ENCODE peak calls at places on chromosome 1, in four cellular contexts. One of them, this sample, is unnamed.

GRCh38 chr1:216216304-216216703 is 206.9 kb downstream of the USH2A start:
- DNase-seq in heart left ventricle: no peak
- DNase-seq in HFFc6: no peak
- DNase-seq in esophagus squamous epithelium: no peak
- DNase-seq in this sample: no peak

GRCh38 chr1:108961752-108962486 is 1.4 kb downstream of the CLCC1 start:
- DNase-seq in heart left ventricle: no peak
- DNase-seq in HFFc6: no peak
- DNase-seq in esophagus squamous epithelium: no peak
- DNase-seq in this sample: no peak

GRCh38 chr1:203038217-203038741 is 12.0 kb downstream of the PPFIA4 start:
- DNase-seq in heart left ventricle: peak
- DNase-seq in HFFc6: peak
- DNase-seq in esophagus squamous epithelium: no peak
- DNase-seq in this sample: no peak

GRCh38 chr1:68141079-68141800 is 90.8 kb upstream of the DIRAS3 start:
- DNase-seq in heart left ventricle: no peak
- DNase-seq in HFFc6: no peak
- DNase-seq in esophagus squamous epithelium: no peak
- DNase-seq in this sample: peak

GRCh38 chr1:35555601-35556477 is 1.4 kb downstream of the KIAA0319L start:
- DNase-seq in heart left ventricle: no peak
- DNase-seq in HFFc6: peak
- DNase-seq in esophagus squamous epithelium: no peak
- DNase-seq in this sample: no peak

GRCh38 chr1:43069481-43070050 is 102.5 kb downstream of the EBNA1BP2 start:
- DNase-seq in heart left ventricle: no peak
- DNase-seq in HFFc6: no peak
- DNase-seq in esophagus squamous epithelium: no peak
- DNase-seq in this sample: no peak

GRCh38 chr1:229058111-229058551 is 212.8 kb upstream of the RAB4A start:
- DNase-seq in heart left ventricle: no peak
- DNase-seq in HFFc6: no peak
- DNase-seq in esophagus squamous epithelium: no peak
- DNase-seq in this sample: no peak

GRCh38 chr1:197924516-197925123 is 7.4 kb downstream of the LHX9 start:
- DNase-seq in heart left ventricle: no peak
- DNase-seq in HFFc6: peak
- DNase-seq in esophagus squamous epithelium: no peak
- DNase-seq in this sample: no peak

GRCh38 chr1:110596312-110596711 is 9.8 kb downstream of the KCNA2 start:
- DNase-seq in heart left ventricle: no peak
- DNase-seq in HFFc6: no peak
- DNase-seq in esophagus squamous epithelium: no peak
- DNase-seq in this sample: no peak

GRCh38 chr1:9273177-9273576 is 19.5 kb upstream of the SPSB1 start:
- DNase-seq in heart left ventricle: no peak
- DNase-seq in HFFc6: no peak
- DNase-seq in esophagus squamous epithelium: no peak
- DNase-seq in this sample: no peak
- TF ChIP-seq CTCF in heart left ventricle: no peak
- TF ChIP-seq CTCF in HFFc6: peak
- TF ChIP-seq CTCF in esophagus squamous epithelium: no peak
- TF ChIP-seq CTCF in this sample: no peak

GRCh38 chr1:162357681-162358266 is 18.9 kb downstream of the SPATA46 start:
- DNase-seq in heart left ventricle: no peak
- DNase-seq in HFFc6: peak
- DNase-seq in esophagus squamous epithelium: no peak
- DNase-seq in this sample: no peak
- TF ChIP-seq CTCF in heart left ventricle: no peak
- TF ChIP-seq CTCF in HFFc6: peak
- TF ChIP-seq CTCF in esophagus squamous epithelium: no peak
- TF ChIP-seq CTCF in this sample: peak

GRCh38 chr1:73452522-73452921 is 745.5 kb downstream of the LRRIQ3 start:
- DNase-seq in heart left ventricle: no peak
- DNase-seq in HFFc6: no peak
- DNase-seq in esophagus squamous epithelium: no peak
- DNase-seq in this sample: no peak
- TF ChIP-seq CTCF in heart left ventricle: no peak
- TF ChIP-seq CTCF in HFFc6: peak
- TF ChIP-seq CTCF in esophagus squamous epithelium: no peak
- TF ChIP-seq CTCF in this sample: no peak

GRCh38 chr1:157724537-157725213 is 24.1 kb upstream of the FCRL3 start:
- DNase-seq in heart left ventricle: no peak
- DNase-seq in HFFc6: no peak
- DNase-seq in esophagus squamous epithelium: no peak
- DNase-seq in this sample: no peak

GRCh38 chr1:157725214-157725577 is 24.6 kb upstream of the FCRL3 start:
- DNase-seq in heart left ventricle: no peak
- DNase-seq in HFFc6: no peak
- DNase-seq in esophagus squamous epithelium: no peak
- DNase-seq in this sample: no peak

GRCh38 chr1:157721985-157722384 is 21.4 kb upstream of the FCRL3 start:
- DNase-seq in heart left ventricle: no peak
- DNase-seq in HFFc6: no peak
- DNase-seq in esophagus squamous epithelium: no peak
- DNase-seq in this sample: no peak

GRCh38 chr1:157723157-157723556 is 22.6 kb upstream of the FCRL3 start:
- DNase-seq in heart left ventricle: no peak
- DNase-seq in HFFc6: no peak
- DNase-seq in esophagus squamous epithelium: no peak
- DNase-seq in this sample: no peak
- TF ChIP-seq CTCF in heart left ventricle: no peak
- TF ChIP-seq CTCF in HFFc6: no peak
- TF ChIP-seq CTCF in esophagus squamous epithelium: no peak
- TF ChIP-seq CTCF in this sample: no peak

GRCh38 chr1:5832916-5833895 is 159.0 kb downstream of the NPHP4 start:
- DNase-seq in heart left ventricle: no peak
- DNase-seq in HFFc6: no peak
- DNase-seq in esophagus squamous epithelium: no peak
- DNase-seq in this sample: no peak

GRCh38 chr1:5829414-5829813 is 162.8 kb downstream of the NPHP4 start:
- DNase-seq in heart left ventricle: no peak
- DNase-seq in HFFc6: no peak
- DNase-seq in esophagus squamous epithelium: no peak
- DNase-seq in this sample: no peak

GRCh38 chr1:5831600-5832335 is 160.5 kb downstream of the NPHP4 start:
- DNase-seq in heart left ventricle: no peak
- DNase-seq in HFFc6: no peak
- DNase-seq in esophagus squamous epithelium: no peak
- DNase-seq in this sample: no peak

GRCh38 chr1:5828322-5828935 is 163.8 kb downstream of the NPHP4 start:
- DNase-seq in heart left ventricle: no peak
- DNase-seq in HFFc6: no peak
- DNase-seq in esophagus squamous epithelium: no peak
- DNase-seq in this sample: no peak

GRCh38 chr1:5830771-5831599 is 161.2 kb downstream of the NPHP4 start:
- DNase-seq in heart left ventricle: no peak
- DNase-seq in HFFc6: no peak
- DNase-seq in esophagus squamous epithelium: no peak
- DNase-seq in this sample: no peak
- TF ChIP-seq CTCF in heart left ventricle: no peak
- TF ChIP-seq CTCF in HFFc6: no peak
- TF ChIP-seq CTCF in esophagus squamous epithelium: no peak
- TF ChIP-seq CTCF in this sample: no peak

This sample was measured in mesothelial cell of epicardium.